ENCODE peak calls at places on chromosomes 13 and 19, in four cellular contexts. Y is K562, S is SK-N-SH, C is GM12878. U is an unnamed sample.

GRCh38 chr13:23447927-23448326 is 14.4 kb upstream of the SACS start:
- DNase-seq in Y (no peak), S (no peak), C (no peak), U (no peak)

GRCh38 chr19:46218160-46218559 is 11.4 kb upstream of the IGFL1 start:
- DNase-seq in Y (peak), C (no peak), S (no peak), U (peak)

GRCh38 chr13:75135325-75135825 is 346.6 kb downstream of the TBC1D4 start:
- DNase-seq in S (no peak), C (no peak), Y (no peak), U (no peak)

GRCh38 chr19:8423821-8424223 is 10.7 kb downstream of the MARCHF2 start:
- DNase-seq in S (peak), C (no peak), Y (peak), U (no peak)

GRCh38 chr19:19655051-19655594 is 8.4 kb downstream of the ATP13A1 start:
- DNase-seq in Y (no peak), S (peak), C (no peak), U (no peak)

GRCh38 chr19:21891086-21891485 is 55.1 kb upstream of the ZNF43 start:
- DNase-seq in C (no peak), S (no peak), Y (no peak), U (no peak)

GRCh38 chr19:6379744-6380143 is 4.0 kb upstream of the PSPN start:
- DNase-seq in S (no peak), C (no peak), Y (no peak), U (no peak)

GRCh38 chr13:70107498-70108271 is at the start of gene ATXN8OS:
- DNase-seq in Y (no peak), C (no peak), S (peak), U (peak)

GRCh38 chr13:35694549-35695233 is 218.2 kb upstream of the MAB21L1 start:
- DNase-seq in C (no peak), S (no peak), Y (no peak), U (no peak)

GRCh38 chr19:8208119-8208709 is 956 bp upstream of the CERS4 start:
- DNase-seq in C (no peak), S (peak), Y (no peak), U (peak)

GRCh38 chr13:31638577-31638976 is 100.7 kb upstream of the RXFP2 start:
- DNase-seq in S (no peak), Y (no peak), C (no peak), U (no peak)

GRCh38 chr19:28977826-28978225 is 235.1 kb downstream of the UQCRFS1 start:
- DNase-seq in Y (no peak), C (no peak), S (no peak), U (peak)

GRCh38 chr19:29971002-29971401 is 29.0 kb downstream of the URI1 start:
- DNase-seq in S (no peak), C (no peak), Y (no peak), U (no peak)

GRCh38 chr19:31905980-31906948 is 439.1 kb upstream of the ZNF507 start:
- DNase-seq in S (no peak), Y (no peak), C (no peak), U (no peak)

GRCh38 chr13:34076943-34077703 is 259.2 kb downstream of the RFC3 start:
- DNase-seq in C (no peak), Y (no peak), S (peak), U (no peak)

GRCh38 chr19:48859711-48860572 is 8.5 kb downstream of the PLEKHA4 start:
- DNase-seq in S (peak), Y (peak), C (no peak), U (peak)

GRCh38 chr13:54185101-54185500 is 1156.5 kb downstream of the OLFM4 start:
- DNase-seq in S (no peak), Y (no peak), C (no peak), U (no peak)

GRCh38 chr13:66048888-66049287 is 1181.2 kb downstream of the PCDH9 start:
- DNase-seq in Y (no peak), C (no peak), S (no peak), U (no peak)

GRCh38 chr19:15107056-15108010 is at the start of gene SYDE1:
- DNase-seq in C (no peak), Y (peak), S (peak), U (peak)

GRCh38 chr13:98484289-98485219 is 92.4 kb downstream of the STK24 start:
- DNase-seq in S (no peak), C (no peak), Y (peak), U (peak)

GRCh38 chr19:3606690-3607289 is at the start of gene TBXA2R:
- DNase-seq in C (no peak), S (peak), Y (peak), U (peak)

GRCh38 chr13:43196171-43196611 is 172.8 kb downstream of the DNAJC15 start:
- DNase-seq in Y (no peak), S (peak), C (no peak), U (no peak)
- TF ChIP-seq USF1 in Y (no peak), S (no peak), C (no peak), U (no peak)

DNA sequence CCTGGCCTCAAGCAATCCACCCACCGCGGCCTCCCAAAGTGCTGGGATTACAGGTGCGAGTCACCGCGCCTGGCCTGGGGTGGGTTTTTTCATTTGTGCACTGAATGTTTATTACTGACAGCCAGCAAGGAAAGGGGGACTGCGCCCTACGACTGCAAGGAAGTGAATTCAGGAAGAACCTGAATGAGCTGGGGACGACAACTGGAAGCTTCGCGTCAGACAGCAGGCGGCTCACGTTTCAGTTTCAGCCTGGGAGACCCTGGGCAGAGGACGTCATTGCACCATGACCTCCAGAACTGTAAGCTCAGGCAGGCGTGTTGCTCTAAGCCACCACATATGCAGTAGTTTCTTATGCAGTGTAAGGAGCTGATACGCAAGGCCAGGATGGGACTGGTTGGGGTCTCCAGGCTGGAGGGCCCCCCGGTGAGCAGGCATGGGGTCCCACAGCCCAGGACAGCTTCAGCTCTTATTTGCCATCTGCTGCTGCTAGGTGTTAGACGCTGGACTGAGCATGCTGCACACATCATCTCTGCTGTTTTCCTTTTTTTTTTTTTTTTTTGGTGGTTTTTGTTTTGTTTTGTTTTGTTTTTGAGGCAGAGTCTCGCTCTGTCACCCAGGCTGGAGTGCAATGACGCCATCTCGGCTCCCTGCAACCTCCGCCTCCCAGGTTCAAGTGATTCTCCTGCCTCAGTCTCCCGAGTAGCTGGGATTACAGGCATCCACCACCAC is 66.6 kb downstream of the GADD45B start:
- DNase-seq in Y (no peak), C (no peak), S (no peak), U (peak)
- TF ChIP-seq USF1 in Y (no peak), C (no peak), S (no peak), U (no peak)

DNA sequence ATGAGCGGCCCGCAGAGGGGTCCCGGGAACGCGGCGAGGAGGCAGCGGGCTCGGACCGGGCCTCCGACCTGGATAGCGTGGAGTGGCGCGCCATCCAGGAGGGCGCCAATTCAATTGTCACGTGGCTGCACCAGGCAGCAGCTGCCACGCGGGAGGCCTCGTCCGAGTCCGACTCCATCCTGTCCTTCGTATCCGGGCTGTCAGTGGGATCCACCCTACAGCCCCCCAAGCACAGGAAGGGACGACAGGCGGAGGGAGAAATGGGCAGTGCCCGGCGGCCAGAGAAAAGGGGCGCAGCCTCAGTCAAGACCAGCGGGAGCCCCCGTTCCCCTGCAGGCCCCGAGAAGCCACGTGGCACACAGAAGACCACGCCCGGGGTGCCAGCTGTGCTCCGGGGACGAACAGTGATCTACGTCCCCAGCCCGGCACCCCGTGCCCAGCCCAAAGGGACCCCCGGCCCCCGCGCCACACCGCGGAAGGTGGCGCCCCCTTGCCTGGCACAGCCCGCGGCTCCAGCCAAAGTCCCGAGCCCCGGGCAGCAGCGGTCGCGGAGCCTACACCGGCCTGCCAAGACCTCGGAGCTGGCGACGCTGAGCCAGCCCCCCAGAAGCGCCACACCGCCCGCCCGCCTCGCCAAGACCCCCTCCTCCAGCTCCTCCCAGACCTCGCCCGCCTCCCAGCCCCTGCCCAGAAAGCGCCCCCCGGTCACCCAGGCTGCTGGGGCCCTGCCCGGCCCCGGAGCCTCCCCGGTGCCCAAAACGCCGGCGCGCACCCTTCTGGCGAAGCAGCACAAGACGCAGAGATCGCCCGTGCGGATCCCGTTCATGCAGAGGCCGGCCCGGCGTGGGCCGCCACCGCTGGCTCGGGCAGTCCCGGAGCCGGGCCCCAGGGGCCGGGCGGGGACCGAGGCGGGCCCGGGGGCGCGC is 10.5 kb downstream of the C19orf25 start:
- DNase-seq in S (no peak), C (no peak), Y (no peak), U (peak)
- TF ChIP-seq USF1 in S (no peak), C (no peak), Y (no peak), U (no peak)

DNA sequence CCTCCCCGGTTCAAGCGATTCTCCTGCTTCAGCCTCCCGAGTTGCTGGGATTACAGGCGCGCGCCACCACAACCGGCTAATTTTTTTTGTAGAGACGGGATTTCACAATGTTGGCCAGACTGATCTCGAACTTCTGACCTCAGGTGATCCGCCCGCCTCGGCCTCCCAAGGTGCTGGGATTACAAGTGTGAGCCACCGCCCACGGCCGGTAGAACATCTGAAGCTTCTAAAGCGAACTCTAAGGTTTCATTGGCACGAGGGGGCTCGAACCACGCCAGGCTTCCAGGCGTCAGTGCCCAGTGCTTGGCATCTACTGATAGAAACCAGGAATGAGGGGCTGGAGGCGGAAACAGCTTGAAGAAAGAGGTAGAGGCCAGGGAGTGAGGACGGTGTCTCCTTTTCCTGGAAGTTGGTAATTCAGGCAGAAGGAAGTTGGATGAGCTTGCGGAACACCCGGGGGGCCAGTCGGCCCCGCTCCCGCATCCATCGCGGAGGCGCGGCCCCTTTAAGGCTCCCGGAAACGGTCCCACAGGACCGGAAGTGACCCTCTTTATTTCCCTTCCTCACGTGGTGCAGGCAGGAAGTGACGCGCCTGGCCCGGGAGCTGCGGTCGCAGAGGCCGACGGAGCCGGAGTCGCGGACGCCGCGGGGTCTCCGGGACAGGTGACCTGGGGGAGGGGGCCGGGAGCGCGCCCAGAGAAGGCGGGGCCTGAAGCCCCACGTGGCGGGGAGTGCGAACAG is at the start of gene CCDC9:
- DNase-seq in S (no peak), C (peak), Y (no peak), U (peak)
- TF ChIP-seq USF1 in S (peak), C (peak), Y (peak), U (peak)

GRCh38 chr19:38977445-38978314 is 2.1 kb upstream of the FBXO17 start:
- DNase-seq in Y (no peak), S (no peak), C (peak), U (no peak)
- TF ChIP-seq USF1 in Y (no peak), S (no peak), C (no peak), U (no peak)

DNA sequence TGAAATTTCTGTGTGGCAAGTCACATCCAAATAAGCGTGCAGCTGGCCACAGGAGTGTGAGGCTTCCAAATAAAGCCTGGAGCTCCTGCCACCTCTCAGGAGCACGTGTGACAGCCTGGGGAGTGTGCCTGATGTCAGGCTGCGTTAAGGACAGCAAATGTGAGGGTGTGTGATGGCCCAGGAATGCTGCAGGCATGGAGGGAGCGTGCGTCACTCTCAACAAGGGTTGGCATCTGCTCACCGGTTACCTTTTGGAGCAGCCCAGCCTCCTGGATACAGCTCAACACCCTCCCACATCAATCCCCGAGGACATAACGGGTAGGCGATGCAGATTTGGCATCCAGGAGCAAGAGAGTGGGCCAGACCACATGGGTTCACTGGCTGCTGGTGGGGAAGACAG is 19.0 kb downstream of the NUMBL start:
- DNase-seq in S (no peak), Y (no peak), C (no peak), U (no peak)
- TF ChIP-seq USF1 in S (no peak), Y (no peak), C (no peak), U (no peak)

GRCh38 chr13:41458187-41458938 is 1.0 kb downstream of the RGCC start:
- DNase-seq in S (peak), C (no peak), Y (peak), U (peak)
- TF ChIP-seq USF1 in S (no peak), C (no peak), Y (no peak), U (no peak)

GRCh38 chr19:44718441-44719261 is 19.7 kb downstream of the CEACAM16 start:
- DNase-seq in C (no peak), S (no peak), Y (no peak), U (peak)
- TF ChIP-seq USF1 in C (no peak), S (no peak), Y (no peak), U (no peak)

DNA sequence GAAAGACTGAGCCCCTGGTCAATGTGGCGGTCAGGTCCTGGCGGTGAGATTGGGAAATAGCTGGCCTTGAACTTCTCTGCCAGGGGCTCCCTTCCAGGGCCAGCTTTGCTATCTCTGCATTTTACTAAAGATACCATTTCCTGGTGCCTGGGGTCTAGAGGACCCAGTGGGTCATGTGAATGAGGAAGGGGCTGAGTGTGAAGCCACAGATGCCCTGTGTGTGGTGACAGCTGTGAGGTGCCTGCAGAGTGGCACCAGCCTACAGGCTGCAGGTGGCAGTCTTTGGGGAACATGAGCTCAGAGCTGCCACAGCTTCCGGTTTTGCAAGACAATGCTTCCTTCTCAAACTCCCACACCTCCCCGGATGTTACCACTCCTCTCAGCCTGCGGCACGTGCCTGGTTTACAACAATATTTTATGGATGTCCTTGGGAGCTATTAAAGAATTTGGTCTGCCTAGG is 5.2 kb upstream of the MLNR start:
- DNase-seq in C (no peak), S (no peak), Y (no peak), U (peak)
- TF ChIP-seq USF1 in C (no peak), S (no peak), Y (no peak), U (peak)

U was measured in WTC11.